ENCODE peak calls at places on chromosomes 13 and 19, in nine cellular contexts. M is Calu3; J is NAMALWA; A is NCI-H1048; G is activated naive CD4-positive, alpha-beta T cell treated with Interleukin-2 at 50 U/mL for 16 hours; K is activated CD8-positive, alpha-beta T cell treated with anti-CD3 and anti-CD28 coated beads for 36 hours; D is upper lobe of left lung; S is NCI-H2107; L is cardiac fibroblast. W is an unnamed sample.

GRCh38 chr19:54518844-54519243 is 16.2 kb downstream of the LAIR2 start:
- DNase-seq in K (peak), G (no peak), M (peak), J (no peak), L (peak), S (no peak), D (no peak), A (no peak), W (no peak)

GRCh38 chr13:114043421-114044053 is 69.7 kb upstream of the C13orf46 start:
- DNase-seq in S (no peak), J (peak), L (peak), A (no peak), D (peak), K (peak), G (no peak), M (no peak), W (peak)

GRCh38 chr19:37227996-37228395 is 10.0 kb downstream of the ZNF383 start:
- DNase-seq in S (no peak), D (no peak), G (peak), K (peak), J (peak), M (no peak), A (no peak), L (peak), W (no peak)

GRCh38 chr19:53541971-53542370 is 4.0 kb downstream of the ZNF331 start:
- DNase-seq in J (no peak), A (no peak), L (no peak), G (no peak), D (no peak), K (no peak), S (no peak), M (no peak), W (no peak)

GRCh38 chr13:97431365-97431764 is 2.6 kb upstream of the RAP2A start:
- DNase-seq in A (no peak), D (no peak), J (no peak), M (no peak), S (no peak), K (no peak), G (no peak), L (no peak), W (no peak)

GRCh38 chr13:52955505-52955904 is 73.1 kb upstream of the OLFM4 start:
- DNase-seq in L (no peak), K (no peak), M (no peak), J (no peak), D (no peak), G (no peak), S (no peak), A (no peak), W (no peak)

GRCh38 chr19:54114340-54114826 is 1.1 kb downstream of the TFPT start:
- DNase-seq in G (peak), K (peak), J (no peak), L (peak), A (no peak), M (peak), S (peak), D (peak), W (no peak)

GRCh38 chr19:7947939-7948338 is 4.5 kb upstream of the TIMM44 start:
- DNase-seq in M (no peak), L (peak), A (no peak), K (no peak), G (no peak), D (no peak), S (no peak), J (no peak), W (no peak)

GRCh38 chr13:83613524-83613923 is 268.8 kb downstream of the SLITRK1 start:
- DNase-seq in J (no peak), D (no peak), L (no peak), A (no peak), M (no peak), K (no peak), G (no peak), S (no peak), W (no peak)

GRCh38 chr13:92573467-92574057 is 653.0 kb upstream of the GPC6 start:
- DNase-seq in D (no peak), K (no peak), G (no peak), M (no peak), J (peak), A (peak), S (no peak), L (peak), W (peak)

GRCh38 chr19:17555929-17556813 is 722 bp downstream of the COLGALT1 start:
- DNase-seq in L (peak), J (peak), M (peak), D (peak), A (no peak), G (peak), S (no peak), K (peak), W (peak)

GRCh38 chr19:49133621-49134454 is 14.5 kb downstream of the PPFIA3 start:
- DNase-seq in L (peak), K (peak), J (peak), S (no peak), G (peak), A (no peak), M (peak), D (peak), W (peak)

GRCh38 chr19:38634757-38635482 is 12.5 kb upstream of the ACTN4 start:
- DNase-seq in M (peak), J (peak), G (peak), A (no peak), S (peak), K (peak), D (peak), L (peak), W (peak)

GRCh38 chr19:45473366-45474190 is 5.8 kb downstream of the FOSB start:
- DNase-seq in K (no peak), M (no peak), A (no peak), J (peak), S (no peak), G (no peak), D (no peak), L (no peak), W (no peak)

GRCh38 chr19:6761053-6761676 is 6.1 kb downstream of the SH2D3A start:
- DNase-seq in A (no peak), D (no peak), K (peak), J (peak), L (peak), G (no peak), S (no peak), M (no peak), W (no peak)

GRCh38 chr13:109226631-109227030 is 559.8 kb downstream of the IRS2 start:
- DNase-seq in L (no peak), J (no peak), A (no peak), K (no peak), M (no peak), D (no peak), G (no peak), S (no peak), W (no peak)

GRCh38 chr13:42626461-42626860 is 52.5 kb downstream of the TNFSF11 start:
- DNase-seq in J (no peak), M (no peak), D (no peak), G (no peak), L (no peak), K (no peak), S (no peak), A (no peak), W (no peak)

GRCh38 chr19:14563989-14564650 is 7.7 kb downstream of the NDUFB7 start:
- DNase-seq in D (no peak), A (peak), S (no peak), K (peak), J (peak), G (peak), M (no peak), L (peak), W (peak)

GRCh38 chr13:36163809-36164308 is 32.7 kb upstream of the DCLK1 start:
- DNase-seq in D (peak), A (no peak), M (no peak), K (no peak), S (peak), G (no peak), L (peak), J (no peak), W (no peak)

GRCh38 chr19:47309608-47310007 is at the start of gene C5AR1:
- DNase-seq in A (no peak), G (no peak), K (no peak), L (peak), D (peak), S (no peak), M (no peak), J (no peak), W (no peak)

GRCh38 chr19:33671211-33671610 is 49.5 kb downstream of the CHST8 start:
- DNase-seq in M (no peak), K (no peak), D (no peak), L (no peak), S (no peak), J (no peak), A (no peak), G (no peak), W (no peak)

GRCh38 chr19:17526922-17527321 is 15.5 kb downstream of the PGLS start:
- DNase-seq in A (no peak), J (peak), L (no peak), S (no peak), M (no peak), K (peak), G (no peak), D (no peak), W (no peak)

GRCh38 chr19:36939153-36939552 is 23.0 kb downstream of the ZNF568 start:
- DNase-seq in D (no peak), A (no peak), M (no peak), S (no peak), J (peak), K (no peak), G (no peak), L (peak), W (no peak)

GRCh38 chr13:76735641-76736040 is 150.6 kb downstream of the KCTD12 start:
- DNase-seq in G (no peak), S (no peak), A (no peak), D (no peak), L (no peak), K (no peak), J (no peak), M (no peak), W (no peak)

GRCh38 chr19:4831351-4832340 is at the start of gene TICAM1:
- DNase-seq in G (peak), L (peak), D (peak), J (peak), S (no peak), A (no peak), K (peak), M (peak), W (peak)

GRCh38 chr13:40813662-40814454 is 24.4 kb downstream of the SLC25A15 start:
- DNase-seq in M (no peak), D (no peak), A (no peak), L (peak), S (no peak), K (no peak), J (peak), G (no peak), W (peak)

GRCh38 chr13:60765700-60766411 is 368.8 kb downstream of the TDRD3 start:
- DNase-seq in J (no peak), M (no peak), S (no peak), G (no peak), D (peak), K (no peak), A (no peak), L (peak), W (no peak)

GRCh38 chr19:5343848-5344247 is 3.2 kb upstream of the PTPRS start:
- DNase-seq in M (no peak), G (no peak), K (no peak), D (no peak), S (no peak), L (peak), A (no peak), J (no peak), W (no peak)

GRCh38 chr13:45299194-45299593 is 41.8 kb downstream of the TPT1 start:
- DNase-seq in L (peak), D (no peak), A (no peak), K (no peak), J (no peak), S (no peak), M (no peak), G (no peak), W (peak)

GRCh38 chr19:18502236-18502632 is 19.6 kb downstream of the ELL start:
- DNase-seq in G (no peak), D (no peak), M (no peak), K (no peak), A (no peak), S (no peak), J (no peak), L (no peak), W (no peak)

W was measured in HCEC 1CT.